ENCODE peak calls at places on chromosomes 7 and 10, in four cellular contexts. C is neural progenitor cell; J is central memory CD4-positive, alpha-beta T cell; G is A549. O is an unnamed sample.

GRCh38 chr7:111866787-111867186 is 304.5 kb upstream of the IMMP2L start:
- DNase-seq in C (no peak), J (no peak), G (no peak), O (no peak)

GRCh38 chr10:57113545-57113944 is 752.5 kb upstream of the ZWINT start:
- DNase-seq in C (no peak), J (no peak), G (no peak), O (no peak)

GRCh38 chr10:77401681-77402080 is 235.9 kb downstream of the KCNMA1 start:
- DNase-seq in C (no peak), J (no peak), G (no peak), O (no peak)

GRCh38 chr10:72001026-72001380 is 36.8 kb downstream of the CHST3 start:
- DNase-seq in C (no peak), J (no peak), G (no peak), O (no peak)

GRCh38 chr7:47458057-47458456 is 123.9 kb downstream of the TNS3 start:
- DNase-seq in C (no peak), J (no peak), G (no peak), O (peak)

GRCh38 chr10:87675396-87676376 is 16.0 kb downstream of the PAPSS2 start:
- DNase-seq in C (no peak), J (no peak), G (no peak), O (no peak)

GRCh38 chr10:15027741-15028140 is 16.0 kb upstream of the OLAH start:
- DNase-seq in C (no peak), J (no peak), G (no peak), O (no peak)

GRCh38 chr10:52314822-52315552 is 906 bp downstream of the DKK1 start:
- DNase-seq in C (peak), J (no peak), G (peak), O (no peak)

GRCh38 chr7:35734001-35734483 is 39.1 kb upstream of the HERPUD2 start:
- DNase-seq in C (no peak), J (no peak), G (no peak), O (no peak)

GRCh38 chr10:77197544-77197943 is 440.1 kb downstream of the KCNMA1 start:
- DNase-seq in C (no peak), J (no peak), G (no peak), O (no peak)

GRCh38 chr7:138125119-138125518 is 48.9 kb downstream of the AKR1D1 start:
- DNase-seq in C (no peak), J (no peak), G (no peak), O (peak)